ENCODE peak calls at places on chromosome 7, in four cellular contexts. Y is hepatocyte, E is GM23248, T is neural progenitor cell. H is an unnamed sample.

GRCh38 chr7:101015626-101016025 is 4.3 kb upstream of the MUC17 start:
- DNase-seq in Y (no peak), T (no peak), E (no peak), H (no peak)

GRCh38 chr7:18151419-18151818 is 123.8 kb upstream of the PRPS1L1 start:
- DNase-seq in E (peak; percentile 5), Y (no peak), T (no peak), H (peak; percentile 4)

GRCh38 chr7:112986256-112987031 is 100.2 kb downstream of the GPR85 start:
- DNase-seq in T (no peak), Y (no peak), E (peak; percentile 81), H (no peak)

GRCh38 chr7:105020926-105021325 is 6.9 kb downstream of the KMT2E start:
- DNase-seq in Y (no peak), E (no peak), T (no peak), H (no peak)

GRCh38 chr7:11786186-11786585 is 45.8 kb downstream of the THSD7A start:
- DNase-seq in E (no peak), Y (no peak), T (peak; percentile 3), H (no peak)

GRCh38 chr7:91375378-91375777 is 111.1 kb downstream of the FZD1 start:
- DNase-seq in T (peak; percentile 45), E (no peak), Y (no peak), H (no peak)

GRCh38 chr7:125930848-125931247 is 1001.2 kb upstream of the POT1 start:
- DNase-seq in E (no peak), Y (no peak), T (no peak), H (no peak)

GRCh38 chr7:150961510-150962284 is 16.4 kb downstream of the KCNH2 start:
- DNase-seq in T (no peak), E (no peak), Y (no peak), H (no peak)

GRCh38 chr7:13159467-13160184 is 472.2 kb downstream of the ARL4A start:
- DNase-seq in Y (no peak), E (no peak), T (no peak), H (no peak)

GRCh38 chr7:47100815-47101435 is 481.0 kb downstream of the TNS3 start:
- DNase-seq in E (peak; percentile 79), Y (peak; percentile 71), T (peak; percentile 72), H (peak; percentile 56)

GRCh38 chr7:156470399-156471320 is 169.9 kb upstream of the RNF32 start:
- DNase-seq in Y (no peak), T (no peak), E (no peak), H (no peak)

GRCh38 chr7:114715907-114716306 is 206.0 kb upstream of the MDFIC start:
- DNase-seq in E (peak; percentile 53), T (no peak), Y (no peak), H (no peak)

GRCh38 chr7:43591551-43592180 is 8.8 kb downstream of the STK17A start:
- DNase-seq in E (peak; percentile 73), T (no peak), Y (no peak), H (no peak)

GRCh38 chr7:569996-570800 is 50.6 kb upstream of the PDGFA start:
- DNase-seq in E (no peak), T (no peak), Y (no peak), H (no peak)

GRCh38 chr7:138478499-138478908 is 18.4 kb downstream of the TRIM24 start:
- DNase-seq in T (no peak), Y (no peak), E (no peak), H (no peak)

GRCh38 chr7:80131675-80132435 is 2.8 kb upstream of the GNAI1 start:
- DNase-seq in T (no peak), Y (no peak), E (peak; percentile 27), H (no peak)

GRCh38 chr7:22351878-22352277 is 5.1 kb downstream of the RAPGEF5 start:
- DNase-seq in Y (no peak), T (no peak), E (peak; percentile 81), H (no peak)

GRCh38 chr7:47337021-47337492 is 244.9 kb downstream of the TNS3 start:
- DNase-seq in E (no peak), Y (no peak), T (no peak), H (no peak)

GRCh38 chr7:128910569-128910945 is at the start of gene KCP:
- DNase-seq in T (peak; percentile 64), Y (no peak), E (no peak), H (no peak)

GRCh38 chr7:130441408-130441854 is 615 bp upstream of the CEP41 start:
- DNase-seq in T (peak; percentile 89), E (peak; percentile 54), Y (peak; percentile 39), H (peak; percentile 10)

GRCh38 chr7:46032936-46033335 is 111.9 kb upstream of the IGFBP3 start:
- DNase-seq in Y (no peak), E (peak; percentile 83), T (no peak), H (no peak)

GRCh38 chr7:48875300-48875916 is 48.9 kb upstream of the CDC14C start:
- DNase-seq in T (peak; percentile 84), Y (peak; percentile 82), E (peak; percentile 43), H (no peak)

GRCh38 chr7:17690030-17690429 is 250.3 kb downstream of the SNX13 start:
- DNase-seq in E (peak; percentile 90), Y (no peak), T (no peak), H (no peak)

GRCh38 chr7:130957722-130958360 is 223.8 kb upstream of the KLF14 start:
- DNase-seq in T (no peak), Y (no peak), E (no peak), H (no peak)

GRCh38 chr7:923108-924041 is 31.1 kb downstream of the ADAP1 start:
- DNase-seq in Y (peak; percentile 67), E (peak; percentile 44), T (no peak), H (peak; percentile 91)

GRCh38 chr7:146000882-146001281 is 115.7 kb upstream of the CNTNAP2 start:
- DNase-seq in E (no peak), Y (no peak), T (no peak), H (no peak)

GRCh38 chr7:98360221-98361124 is 40.4 kb downstream of the BAIAP2L1 start:
- DNase-seq in T (peak; percentile 22), Y (peak; percentile 77), E (no peak), H (no peak)

GRCh38 chr7:87600130-87601124 is at the start of gene ABCB1:
- DNase-seq in Y (peak; percentile 64), E (peak; percentile 79), T (peak; percentile 79), H (no peak)

GRCh38 chr7:154591544-154591943 is 411.4 kb downstream of the PAXIP1 start:
- DNase-seq in T (no peak), Y (peak; percentile 30), E (no peak), H (no peak)

GRCh38 chr7:151087247-151088018 is 1.2 kb downstream of the AGAP3 start:
- DNase-seq in T (peak; percentile 69), E (peak; percentile 84), Y (peak; percentile 84), H (no peak)

GRCh38 chr7:90211391-90212148 is at the start of gene STEAP2:
- DNase-seq in Y (peak; percentile 95), E (peak; percentile 99), T (peak; percentile 93), H (no peak)
- TF ChIP-seq EZH2phosphoT487 in Y (no peak), E (no peak), T (peak; percentile 4), H (no peak)

GRCh38 chr7:92404170-92404614 is 43.1 kb upstream of the GATAD1 start:
- DNase-seq in T (peak; percentile 43), Y (no peak), E (no peak), H (no peak)
- TF ChIP-seq EZH2phosphoT487 in T (no peak), Y (no peak), E (no peak), H (no peak)

DNA sequence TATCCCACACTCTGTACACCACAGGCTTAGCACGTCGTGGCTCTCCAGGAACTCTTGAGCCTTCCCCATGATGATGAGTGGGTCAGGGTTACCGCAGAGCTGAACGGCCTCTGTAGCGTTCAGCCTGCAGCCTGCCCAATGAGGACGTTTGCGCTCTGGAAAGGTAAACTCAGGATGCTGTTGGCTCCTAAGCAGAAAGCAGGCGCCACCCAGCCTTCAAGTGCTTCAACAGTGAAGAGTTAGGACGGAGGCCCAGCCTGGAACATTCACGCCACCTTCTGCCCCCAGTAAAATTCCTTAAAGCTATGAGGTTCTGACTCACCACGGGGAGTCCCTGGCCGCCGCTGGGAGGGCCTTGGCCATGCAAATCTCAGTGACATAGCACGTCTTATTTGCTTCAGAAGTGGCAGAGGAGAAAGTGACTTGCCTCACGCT is 161.5 kb upstream of the SH2B2 start:
- DNase-seq in Y (peak; percentile 77), E (peak; percentile 72), T (peak; percentile 49), H (no peak)
- TF ChIP-seq EZH2phosphoT487 in Y (no peak), E (no peak), T (no peak), H (no peak)

DNA sequence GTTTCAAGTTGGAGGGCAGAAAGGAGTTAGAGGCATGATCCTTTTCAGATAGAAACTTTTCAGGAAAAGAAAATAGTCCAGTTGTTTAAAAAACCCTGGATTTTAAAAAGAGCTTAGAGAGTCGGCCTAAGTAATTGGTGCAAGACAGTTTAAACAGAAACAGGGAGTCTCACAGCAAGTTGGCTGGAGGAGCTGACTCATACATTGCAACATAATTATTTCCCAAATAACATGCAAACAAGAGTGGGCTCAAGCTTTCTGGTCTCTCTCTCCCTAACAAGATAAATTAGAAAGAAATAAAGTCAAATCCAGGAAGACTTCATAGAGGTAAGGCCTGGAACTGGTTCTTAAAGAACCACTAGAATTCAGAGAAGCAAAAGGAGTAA is 100.3 kb upstream of the AGBL3 start:
- DNase-seq in T (no peak), E (peak; percentile 91), Y (peak; percentile 66), H (no peak)
- TF ChIP-seq EZH2phosphoT487 in T (no peak), E (no peak), Y (no peak), H (no peak)

GRCh38 chr7:78558571-78558970 is 760.0 kb downstream of the PHTF2 start:
- DNase-seq in E (no peak), Y (no peak), T (peak; percentile 15), H (no peak)
- TF ChIP-seq EZH2phosphoT487 in E (no peak), Y (no peak), T (no peak), H (no peak)

DNA sequence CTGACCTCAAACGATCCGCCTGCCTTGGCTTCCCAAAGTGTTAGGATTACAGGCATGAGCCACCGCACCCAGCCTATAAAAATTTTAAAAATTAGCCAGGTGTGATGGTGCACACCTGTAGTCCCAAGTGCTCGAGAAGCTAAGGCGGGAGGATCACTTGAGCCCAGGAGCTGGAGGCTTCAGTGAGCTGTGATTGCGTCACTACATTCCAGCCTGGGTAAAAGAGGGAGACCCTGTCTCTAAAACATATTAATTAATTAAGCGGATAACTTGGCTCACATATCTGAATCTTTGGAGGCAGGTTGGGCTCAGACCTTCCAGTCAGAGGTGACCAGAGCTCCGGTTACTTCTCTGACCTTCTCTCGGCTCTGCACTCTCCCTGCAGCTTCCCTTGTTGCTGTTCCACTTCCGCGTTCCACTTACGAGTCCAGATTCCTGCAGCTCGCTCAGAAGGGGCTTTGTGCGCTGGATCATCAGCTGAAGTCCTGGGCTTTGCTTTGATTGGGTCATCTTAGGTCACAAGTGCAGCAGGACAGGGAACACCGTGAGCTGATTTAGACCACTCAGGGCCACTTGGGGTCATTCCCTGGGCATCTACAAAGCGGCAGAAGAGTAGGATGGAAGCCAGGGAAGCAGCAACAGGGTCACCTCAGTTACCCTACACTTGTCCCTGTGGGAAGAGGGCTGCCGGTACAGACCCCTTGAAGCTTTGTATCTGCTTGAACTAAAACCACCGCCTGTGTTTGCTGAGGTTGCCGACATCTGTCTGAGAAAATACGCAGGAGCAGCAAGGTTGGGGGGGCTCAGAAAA is 2.0 kb upstream of the ARPC1B start:
- DNase-seq in Y (peak; percentile 71), E (peak; percentile 55), T (peak; percentile 68), H (no peak)
- TF ChIP-seq EZH2phosphoT487 in Y (no peak), E (no peak), T (no peak), H (no peak)

GRCh38 chr7:2028733-2029132 is 204.0 kb downstream of the MAD1L1 start:
- DNase-seq in T (no peak), Y (no peak), E (no peak), H (no peak)
- TF ChIP-seq EZH2phosphoT487 in T (no peak), Y (no peak), E (no peak), H (no peak)

H was measured in OCI-LY7.